ENCODE peak calls at places on chromosomes 13 and 19, in four cellular contexts. Y is IMR-90, C is H9, R is H1. N is an unnamed sample.

GRCh38 chr13:21124853-21125252 is 51.5 kb downstream of the SKA3 start:
- DNase-seq in Y (peak; percentile 63), R (no peak), C (peak; percentile 51), N (no peak)

GRCh38 chr13:75702476-75702875 is 66.3 kb downstream of the LMO7 start:
- DNase-seq in C (no peak), R (no peak), Y (no peak), N (no peak)

GRCh38 chr13:110772091-110772984 is 58.8 kb downstream of the ING1 start:
- DNase-seq in Y (no peak), C (no peak), R (no peak), N (no peak)

GRCh38 chr13:106373304-106373988 is 162.0 kb downstream of the EFNB2 start:
- DNase-seq in R (no peak), C (no peak), Y (no peak), N (no peak)

GRCh38 chr13:86601351-86601750 is 802.1 kb upstream of the SLITRK6 start:
- DNase-seq in C (no peak), Y (peak; percentile 20), R (no peak), N (no peak)

GRCh38 chr13:20566424-20566916 is 487 bp upstream of the IFT88 start:
- DNase-seq in C (no peak), Y (peak; percentile 85), R (peak; percentile 17), N (peak; percentile 90)

GRCh38 chr13:48201044-48201443 is 32.0 kb upstream of the ITM2B start:
- DNase-seq in C (no peak), Y (no peak), R (no peak), N (no peak)

GRCh38 chr13:94154362-94154761 is 325.1 kb downstream of the DCT start:
- DNase-seq in Y (peak; percentile 35), R (no peak), C (no peak), N (peak; percentile 51)

GRCh38 chr13:80706164-80706471 is 365.2 kb upstream of the SPRY2 start:
- DNase-seq in R (no peak), C (no peak), Y (no peak), N (no peak)

GRCh38 chr13:98977568-98978270 is at the start of gene DOCK9:
- DNase-seq in C (peak; percentile 63), R (no peak), Y (peak; percentile 65), N (peak; percentile 57)

GRCh38 chr13:83086948-83087347 is 795.3 kb downstream of the SLITRK1 start:
- DNase-seq in Y (peak; percentile 4), R (no peak), C (no peak), N (no peak)

GRCh38 chr13:68261105-68261504 is 1031.0 kb upstream of the PCDH9 start:
- DNase-seq in C (peak; percentile 58), R (peak; percentile 2), Y (no peak), N (peak; percentile 53)

GRCh38 chr13:102968572-102969228 is 97.5 kb downstream of the SLC10A2 start:
- DNase-seq in Y (no peak), C (no peak), R (no peak), N (no peak)

GRCh38 chr13:99971576-99972189 is at the start of gene ZIC5:
- DNase-seq in R (peak; percentile 84), C (peak; percentile 96), Y (no peak), N (peak; percentile 91)

GRCh38 chr19:3683866-3684816 is 16.1 kb downstream of the PIP5K1C start:
- DNase-seq in R (no peak), Y (peak; percentile 31), C (no peak), N (peak; percentile 89)

GRCh38 chr19:6778386-6778785 is 5.9 kb downstream of the VAV1 start:
- DNase-seq in R (no peak), Y (no peak), C (no peak), N (no peak)

GRCh38 chr19:4649392-4650094 is 10.2 kb downstream of the TNFAIP8L1 start:
- DNase-seq in Y (no peak), R (no peak), C (no peak), N (no peak)

GRCh38 chr13:51122868-51123267 is 11.8 kb upstream of the C13orf42 start:
- DNase-seq in R (no peak), C (no peak), Y (no peak), N (peak; percentile 85)

GRCh38 chr19:51029718-51030117 is 3.3 kb upstream of the KLK11 start:
- DNase-seq in R (no peak), Y (no peak), C (no peak), N (peak; percentile 61)

GRCh38 chr13:114124921-114125320 is 7.5 kb downstream of the RASA3 start:
- DNase-seq in C (no peak), R (no peak), Y (peak; percentile 95), N (no peak)

GRCh38 chr19:10690351-10690781 is 10.9 kb upstream of the QTRT1 start:
- DNase-seq in Y (peak; percentile 37), C (peak; percentile 35), R (no peak), N (peak; percentile 25)

GRCh38 chr13:43411741-43412140 is 375.0 kb downstream of the ENOX1 start:
- DNase-seq in Y (peak; percentile 23), C (no peak), R (no peak), N (no peak)

GRCh38 chr19:16869331-16869972 is 19.3 kb upstream of the F2RL3 start:
- DNase-seq in C (no peak), R (no peak), Y (no peak), N (no peak)

GRCh38 chr13:110416131-110416584 is 109.1 kb downstream of the COL4A2 start:
- DNase-seq in C (no peak), Y (peak; percentile 29), R (no peak), N (no peak)

GRCh38 chr19:21697698-21698097 is 69.7 kb downstream of the ZNF100 start:
- DNase-seq in C (no peak), Y (no peak), R (no peak), N (peak; percentile 3)

GRCh38 chr19:39411832-39412099 is 703 bp upstream of the PLEKHG2 start:
- DNase-seq in C (peak; percentile 81), R (no peak), Y (peak; percentile 92), N (peak; percentile 91)

GRCh38 chr19:4083677-4084546 is 17.2 kb upstream of the ZBTB7A start:
- DNase-seq in R (no peak), C (peak; percentile 71), Y (no peak), N (peak; percentile 56)

GRCh38 chr13:19658192-19658591 is 24.7 kb downstream of the MPHOSPH8 start:
- DNase-seq in Y (no peak), R (no peak), C (no peak), N (no peak)

GRCh38 chr19:13788991-13789390 is 6.3 kb upstream of the ZSWIM4 start:
- DNase-seq in C (no peak), Y (peak; percentile 88), R (no peak), N (no peak)

GRCh38 chr19:17260842-17261325 is 3.7 kb downstream of the USHBP1 start:
- DNase-seq in Y (peak; percentile 64), C (peak; percentile 96), R (peak; percentile 90), N (peak; percentile 96)

GRCh38 chr13:45928843-45929242 is 77.3 kb upstream of the SIAH3 start:
- DNase-seq in C (no peak), Y (no peak), R (no peak), N (no peak)

GRCh38 chr19:28882818-28883217 is 330.1 kb downstream of the UQCRFS1 start:
- DNase-seq in C (no peak), R (no peak), Y (no peak), N (no peak)
- H3K18ac ChIP-seq in C (no peak overlapping the region), R (peak overlapping the region; percentile 14), Y (no peak overlapping the region), N (no peak overlapping the region)

DNA sequence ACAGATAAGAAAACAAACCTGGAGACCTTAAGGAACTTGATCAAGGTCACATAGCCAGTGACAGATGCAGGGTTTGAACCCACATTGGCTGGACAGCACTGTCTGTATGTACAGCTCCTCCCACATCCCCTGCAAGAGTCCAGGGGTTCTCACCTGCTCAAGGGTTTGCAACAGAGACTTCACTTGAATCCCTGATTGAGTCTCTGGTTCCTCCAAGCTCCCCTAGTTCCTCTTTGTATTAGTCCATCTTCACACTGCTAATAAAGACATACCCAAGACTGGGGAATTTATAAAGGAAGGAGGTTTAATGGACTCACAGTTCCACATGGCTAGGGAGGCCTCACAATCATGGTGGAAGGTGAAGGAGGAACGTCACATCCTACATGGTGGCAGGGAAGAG is 72.8 kb upstream of the CLDN10 start:
- DNase-seq in Y (no peak), C (no peak), R (no peak), N (no peak)
- H4K5ac ChIP-seq in Y (no peak overlapping the region), C (no peak overlapping the region), R (no peak overlapping the region), N (no peak overlapping the region)

GRCh38 chr19:35743640-35744306 is 1.4 kb downstream of the U2AF1L4 start:
- DNase-seq in C (no peak), Y (no peak), R (no peak), N (no peak)
- H3K4me1 ChIP-seq in C (peaks cover 4% of the 10 kb centered on the region), Y (peaks cover 3% of the 10 kb centered on the region), R (peaks cover 4% of the 10 kb centered on the region), N (no peaks in the 10 kb centered on the region)

DNA sequence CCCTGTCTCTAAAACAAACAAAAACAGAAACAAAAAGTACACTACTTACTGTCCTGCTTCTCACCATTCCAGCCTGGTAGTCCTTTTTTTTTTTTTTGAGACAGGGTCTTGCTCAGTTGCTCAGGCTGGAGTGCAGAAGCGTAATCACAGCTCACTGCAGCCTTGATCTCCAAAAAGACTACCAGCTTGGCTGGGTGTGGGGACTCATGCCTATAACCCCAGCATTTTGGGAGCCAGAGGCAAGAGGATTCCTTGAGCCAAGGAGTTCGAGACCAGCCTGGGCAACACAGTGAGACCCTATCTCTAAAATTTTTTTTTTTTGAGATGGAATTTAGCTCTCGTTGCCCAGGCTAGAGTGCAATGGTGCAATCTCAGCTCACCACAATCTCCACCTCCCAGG is 5.1 kb upstream of the GDF15 start:
- DNase-seq in R (no peak), C (no peak), Y (no peak), N (no peak)
- H3K18ac ChIP-seq in R (no peak overlapping the region), C (no peak overlapping the region), Y (peak overlapping the region; percentile 83), N (no peak overlapping the region)

GRCh38 chr13:44744880-44745633 is 168.9 kb upstream of the TSC22D1 start:
- DNase-seq in Y (no peak), R (no peak), C (no peak), N (no peak)

GRCh38 chr13:44749906-44750305 is 173.8 kb upstream of the TSC22D1 start:
- DNase-seq in Y (no peak), R (no peak), C (no peak), N (no peak)

GRCh38 chr13:44746690-44747089 is 170.6 kb upstream of the TSC22D1 start:
- DNase-seq in Y (peak; percentile 41), C (no peak), R (no peak), N (no peak)

GRCh38 chr13:44748439-44748838 is 172.3 kb upstream of the TSC22D1 start:
- DNase-seq in R (no peak), Y (no peak), C (no peak), N (no peak)

GRCh38 chr13:44747179-44747578 is 171.0 kb upstream of the TSC22D1 start:
- DNase-seq in C (no peak), Y (no peak), R (no peak), N (no peak)
- H4K5ac ChIP-seq in C (no peak overlapping the region), Y (no peak overlapping the region), R (no peak overlapping the region), N (no peak overlapping the region)

N was measured in mesendoderm.